ENCODE peak calls at places on chromosome 11, in seven cellular contexts. R is IMR-90, N is HepG2, Q is uterus, P is K562, W is HCT116, Y is A549. A is an unnamed sample. For H3K4me1, the result is how much of the 10 kb centered on the place peaks cover.

GRCh38 chr11:61870429-61871039 is 20.8 kb downstream of the FADS3 start:
- DNase-seq in R (no peak), N (no peak), Q (no peak), P (peak), W (no peak), Y (no peak), A (no peak)

GRCh38 chr11:85965202-85965601 is 103.7 kb downstream of the PICALM start:
- DNase-seq in R (peak), N (no peak), Q (no peak), P (no peak), W (no peak), Y (no peak), A (no peak)

GRCh38 chr11:77159937-77160495 is 32.0 kb downstream of the MYO7A start:
- DNase-seq in R (no peak), N (no peak), Q (no peak), P (no peak), W (no peak), Y (no peak), A (no peak)

GRCh38 chr11:288328-289144 is at the start of gene PGGHG:
- DNase-seq in R (no peak), N (no peak), Q (peak), P (peak), W (no peak), Y (peak), A (no peak)

GRCh38 chr11:109851780-109852390 is 241.3 kb upstream of the ZC3H12C start:
- DNase-seq in R (peak), N (no peak), Q (no peak), P (no peak), W (no peak), Y (no peak), A (no peak)

GRCh38 chr11:122007611-122008071 is 108.4 kb downstream of the BLID start:
- DNase-seq in R (peak), N (no peak), Q (peak), P (no peak), W (no peak), Y (no peak), A (no peak)

GRCh38 chr11:92130432-92130831 is 94.2 kb upstream of the FAT3 start:
- DNase-seq in R (peak), N (no peak), Q (no peak), P (no peak), W (no peak), Y (no peak), A (no peak)

GRCh38 chr11:66967670-66968425 is 7.3 kb upstream of the C11orf86 start:
- DNase-seq in R (peak), N (no peak), Q (no peak), P (no peak), W (no peak), Y (no peak), A (no peak)

GRCh38 chr11:33500865-33501479 is 199.7 kb downstream of the C11orf91 start:
- DNase-seq in R (peak), N (peak), Q (no peak), P (peak), W (no peak), Y (no peak), A (no peak)

GRCh38 chr11:975824-976223 is 50.2 kb downstream of the AP2A2 start:
- DNase-seq in R (peak), N (peak), Q (no peak), P (peak), W (no peak), Y (peak), A (no peak)

DNA sequence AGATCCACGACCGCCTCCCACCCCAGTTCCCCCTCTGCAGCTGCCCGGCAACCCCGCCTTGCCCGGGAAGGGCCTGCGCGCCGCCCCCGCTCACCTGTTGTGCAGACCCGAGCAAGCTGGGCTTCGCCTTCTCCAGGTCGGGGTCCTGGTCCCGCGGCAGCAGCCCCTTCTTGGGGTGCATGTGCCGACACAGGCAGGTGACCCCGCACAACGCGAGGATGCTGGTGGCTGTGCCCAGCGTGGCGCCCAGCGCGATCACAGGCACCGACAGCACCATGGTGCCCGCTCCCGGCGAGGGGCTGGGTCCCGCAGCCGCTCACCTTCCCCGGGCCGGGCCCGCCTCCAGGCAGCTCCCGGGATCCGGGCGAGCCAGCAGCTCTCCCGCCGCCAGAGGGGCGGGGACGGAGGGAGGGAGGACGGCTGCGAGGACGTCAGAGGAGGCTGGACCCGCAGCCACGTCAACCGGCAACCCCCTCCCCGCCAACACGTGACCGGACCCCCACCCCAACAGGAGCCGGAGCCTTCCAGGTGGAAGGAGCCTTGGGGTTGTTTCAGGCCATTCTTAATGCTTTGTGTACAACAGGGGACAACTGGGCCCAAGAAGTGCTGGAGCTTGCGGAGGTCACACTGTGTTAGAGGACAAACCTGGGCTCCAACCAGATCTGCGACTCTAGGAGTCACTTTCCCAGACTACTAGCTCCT is at the start of gene SYT13:
- DNase-seq in R (no peak), N (no peak), Q (no peak), P (no peak), W (no peak), Y (peak), A (peak)
- TF ChIP-seq POLR2A in R (no peak), N (no peak), Q (no peak), P (no peak), W (no peak), Y (peak), A (no peak)

GRCh38 chr11:112316971-112317370 is 56.3 kb upstream of the PLET1 start:
- DNase-seq in R (peak), N (no peak), Q (no peak), P (no peak), W (no peak), Y (no peak), A (no peak)

GRCh38 chr11:112320668-112321067 is 60.0 kb upstream of the PLET1 start:
- DNase-seq in R (peak), N (peak), Q (peak), P (peak), W (no peak), Y (no peak), A (peak)

GRCh38 chr11:112315861-112316739 is 55.4 kb upstream of the PLET1 start:
- DNase-seq in R (no peak), N (no peak), Q (no peak), P (no peak), W (no peak), Y (no peak), A (no peak)

GRCh38 chr11:112318193-112318592 is 57.5 kb upstream of the PLET1 start:
- DNase-seq in R (peak), N (no peak), Q (no peak), P (peak), W (peak), Y (peak), A (no peak)

DNA sequence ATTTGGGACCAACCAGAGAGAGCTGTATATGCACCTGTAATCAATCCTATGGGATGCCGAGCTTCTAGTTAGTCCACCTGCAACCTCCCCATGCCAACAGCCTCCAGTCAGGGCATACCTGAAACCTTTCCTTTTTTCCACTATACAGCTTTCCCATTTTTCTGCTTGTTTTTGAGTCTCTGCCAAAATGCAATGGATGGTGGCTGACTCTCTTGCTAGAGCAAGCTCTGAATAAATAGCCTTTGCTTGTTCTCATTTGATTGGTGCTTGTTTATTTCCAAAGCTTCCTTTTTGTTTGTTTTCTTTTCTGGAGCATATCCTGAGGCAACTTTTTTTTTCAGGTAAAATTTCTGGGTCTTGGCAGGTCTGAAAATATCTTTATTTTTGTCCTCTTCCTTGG is 58.0 kb upstream of the PLET1 start:
- DNase-seq in R (no peak), N (no peak), Q (no peak), P (no peak), W (no peak), Y (no peak), A (no peak)
- H3K4me1 ChIP-seq in R (under half), N (under half), Q (under half), P (under half), W (under half), Y (under half), A (under half)

DNA sequence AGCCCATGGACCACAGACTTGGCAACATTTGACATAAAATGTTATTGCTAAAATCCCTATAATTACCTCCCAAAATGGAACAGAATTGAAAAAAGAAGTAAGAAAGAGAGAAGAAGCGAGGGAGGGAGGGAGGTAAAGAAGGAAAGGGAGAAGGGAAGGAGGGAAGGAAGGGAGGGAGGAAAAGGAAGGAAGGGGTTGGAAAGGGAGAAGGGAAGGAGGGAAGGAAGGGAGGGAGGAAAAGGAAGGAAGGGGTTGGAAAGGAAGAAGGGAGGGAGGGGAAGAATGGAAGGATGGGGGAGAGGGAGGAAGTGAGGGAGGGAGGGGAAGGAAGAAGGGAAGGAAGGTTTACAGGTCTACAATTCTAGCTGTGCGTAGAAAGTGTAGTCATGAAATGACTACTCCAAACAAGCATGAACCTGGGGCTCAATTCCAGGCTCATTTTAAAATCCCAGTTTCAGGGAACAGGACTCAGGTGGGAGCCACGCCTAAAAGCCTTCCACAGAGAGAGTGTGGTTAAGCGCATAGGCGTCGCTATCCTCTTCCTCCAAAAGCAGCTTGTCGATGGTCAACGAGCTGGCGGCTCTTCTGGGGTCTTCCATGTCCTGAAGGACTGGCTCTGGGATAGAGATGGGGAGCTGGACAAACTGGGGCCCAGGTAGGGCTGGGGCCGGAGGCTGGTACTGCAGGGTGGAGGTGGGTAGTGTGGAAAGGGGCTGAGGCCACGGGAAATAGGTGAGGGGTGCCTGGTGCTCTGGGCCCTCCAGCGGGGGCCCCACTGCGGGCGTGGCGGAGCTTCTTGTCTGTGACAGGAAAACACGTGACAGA is 25.1 kb downstream of the POU2AF1 start:
- DNase-seq in R (no peak), N (no peak), Q (no peak), P (no peak), W (no peak), Y (no peak), A (no peak)
- TF ChIP-seq POLR2A in R (no peak), N (no peak), Q (no peak), P (no peak), W (no peak), Y (no peak), A (no peak)

GRCh38 chr11:128487978-128488377 is 99.4 kb downstream of the ETS1 start:
- DNase-seq in R (no peak), N (no peak), Q (no peak), P (no peak), W (no peak), Y (no peak), A (no peak)
- H3K4me1 ChIP-seq in R (under half), N (under half), Q (under half), P (under half), W (under half), Y (under half), A (half or more)